ENCODE peak calls at places on chromosomes 4 and X, in eight cellular contexts. P is mammary epithelial cell, O is cardiac fibroblast, X is endothelial cell, B is progenitor cell of endocrine pancreas, G is AG10803, Z is left lung, N is heart right ventricle. C is an unnamed sample.

GRCh38 chr4:26931961-26932360 is 71.3 kb downstream of the STIM2 start:
- DNase-seq in P (no peak), O (no peak), X (no peak), B (no peak), G (peak), Z (no peak), N (no peak), C (no peak)

GRCh38 chr4:127965803-127966175 is 583 bp downstream of the ABHD18 start:
- DNase-seq in P (peak), O (peak), X (no peak), B (peak), G (peak), Z (peak), N (peak), C (no peak)

GRCh38 chr4:117135634-117136354 is 50.4 kb upstream of the TRAM1L1 start:
- DNase-seq in P (peak), O (no peak), X (no peak), B (no peak), G (no peak), Z (no peak), N (no peak), C (no peak)

GRCh38 chr4:52883707-52884669 is 21.9 kb downstream of the RASL11B start:
- DNase-seq in P (peak), O (no peak), X (no peak), B (no peak), G (no peak), Z (no peak), N (no peak), C (peak)

GRCh38 chr4:119897260-119897659 is 169.4 kb downstream of the MAD2L1 start:
- DNase-seq in P (no peak), O (no peak), X (no peak), B (no peak), G (no peak), Z (no peak), N (no peak), C (no peak)

GRCh38 chrX:14028473-14028872 is 1.2 kb downstream of the GEMIN8 start:
- DNase-seq in P (no peak), O (no peak), X (no peak), B (no peak), G (no peak), Z (no peak), N (no peak), C (no peak)

GRCh38 chr4:187480146-187481145 is 515.1 kb upstream of the ZFP42 start:
- DNase-seq in P (peak), O (peak), X (no peak), B (no peak), G (peak), Z (no peak), N (no peak), C (no peak)

GRCh38 chr4:848307-848691 is 22.4 kb upstream of the CPLX1 start:
- DNase-seq in P (no peak), O (no peak), X (no peak), B (no peak), G (no peak), Z (no peak), N (no peak), C (no peak)

GRCh38 chr4:74583066-74583700 is 138.2 kb downstream of the AREG start:
- DNase-seq in P (peak), O (peak), X (no peak), B (no peak), G (peak), Z (no peak), N (no peak), C (no peak)

DNA sequence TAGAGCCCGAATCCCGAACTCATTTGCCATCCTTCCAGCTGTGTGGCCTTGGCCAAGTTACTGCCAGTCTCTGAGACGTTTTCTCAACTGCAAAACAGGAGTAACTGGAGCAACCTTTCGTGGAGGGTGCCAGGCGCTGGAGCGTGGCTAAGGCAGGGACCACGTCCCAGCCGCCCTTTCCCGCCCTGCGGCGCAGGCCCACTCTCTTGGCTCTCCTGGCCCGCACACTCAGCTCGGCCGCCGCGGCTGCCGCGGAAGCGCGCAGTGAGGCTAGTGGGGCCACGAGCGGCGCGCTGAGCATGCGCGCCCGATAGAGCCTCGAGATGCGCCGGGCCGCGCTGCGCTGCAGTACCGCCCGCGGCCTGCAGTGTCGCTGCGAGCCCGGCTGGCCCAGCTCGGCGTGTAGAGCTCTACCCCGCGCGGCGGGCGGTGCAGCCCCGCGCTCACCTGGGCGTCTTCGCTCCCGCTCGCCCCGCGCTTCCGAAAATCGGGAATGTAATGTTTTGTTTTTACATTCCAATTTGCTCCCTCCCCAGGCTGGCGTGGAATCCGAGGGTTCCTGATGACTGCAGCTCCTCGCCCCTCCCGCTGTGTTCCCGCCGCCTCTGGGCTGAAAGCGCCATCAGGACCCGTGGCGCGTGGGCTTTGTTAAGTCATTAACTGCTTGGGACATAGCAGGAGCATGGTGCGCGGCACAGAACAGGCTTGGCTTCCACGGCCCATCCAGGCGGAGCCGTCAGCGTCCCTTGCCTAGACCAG is 4.0 kb upstream of the ZNF518B start:
- DNase-seq in P (peak), O (peak), X (peak), B (peak), G (peak), Z (peak), N (peak), C (peak)
- TF ChIP-seq CTCF in P (peak), O (peak), X (peak), B (peak), G (peak), Z (peak), N (peak), C (peak)

DNA sequence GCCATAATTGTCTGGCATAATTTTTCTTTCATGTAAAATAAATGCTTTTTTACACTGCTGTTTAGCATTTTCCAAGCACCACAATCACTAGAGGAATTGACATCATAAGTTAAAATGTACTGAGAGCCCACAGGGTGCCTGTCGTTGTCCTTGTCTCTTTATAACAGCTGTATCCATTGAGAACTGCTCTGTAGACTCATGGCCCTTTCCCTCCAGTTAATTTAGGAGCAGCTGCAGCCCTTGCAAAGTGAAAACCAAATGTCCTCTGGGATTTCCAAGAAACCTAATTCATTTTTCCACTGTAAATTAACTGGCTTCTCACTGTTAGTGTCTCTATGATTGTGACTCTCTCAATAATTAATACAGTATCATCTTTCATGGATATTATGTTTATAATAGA is 185.9 kb downstream of the SLC4A4 start:
- DNase-seq in P (no peak), O (no peak), X (no peak), B (no peak), G (no peak), Z (no peak), N (no peak), C (no peak)
- TF ChIP-seq CTCF in P (no peak), O (no peak), X (no peak), B (no peak), G (no peak), Z (no peak), N (no peak), C (no peak)

DNA sequence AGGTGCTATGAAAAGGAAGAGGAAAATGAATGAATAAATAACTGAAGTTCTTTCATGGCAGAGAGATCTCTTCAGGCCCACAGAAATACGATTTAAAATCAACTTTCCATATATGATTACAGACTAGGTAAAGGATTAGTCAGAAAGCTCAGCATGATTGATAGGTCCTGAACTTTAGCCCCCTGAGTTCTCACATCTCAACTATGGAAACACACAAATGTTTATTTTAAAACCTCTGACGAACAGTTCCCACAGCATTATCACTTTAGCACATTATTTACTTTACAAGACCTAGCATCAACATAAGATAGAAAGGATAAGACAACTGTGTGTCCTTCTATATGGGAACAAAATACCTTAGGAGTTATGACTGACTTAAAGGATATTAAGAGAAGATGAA is 104.4 kb downstream of the CORIN start:
- DNase-seq in P (no peak), O (no peak), X (no peak), B (no peak), G (no peak), Z (no peak), N (no peak), C (no peak)
- TF ChIP-seq CTCF in P (no peak), O (no peak), X (no peak), B (no peak), G (no peak), Z (no peak), N (no peak), C (no peak)

GRCh38 chrX:94302446-94302845 is 628.4 kb downstream of the FAM133A start:
- DNase-seq in P (no peak), O (no peak), X (no peak), B (no peak), G (no peak), Z (no peak), N (no peak), C (no peak)
- TF ChIP-seq CTCF in P (no peak), O (no peak), X (no peak), B (no peak), G (no peak), Z (no peak), N (no peak), C (no peak)

GRCh38 chrX:151517421-151517820 is 46.1 kb upstream of the PASD1 start:
- DNase-seq in P (no peak), O (no peak), X (no peak), B (no peak), G (no peak), Z (no peak), N (no peak), C (no peak)

GRCh38 chrX:151515233-151515632 is 48.2 kb upstream of the PASD1 start:
- DNase-seq in P (no peak), O (no peak), X (no peak), B (no peak), G (no peak), Z (no peak), N (no peak), C (no peak)

GRCh38 chrX:151513472-151513871 is 50.0 kb upstream of the PASD1 start:
- DNase-seq in P (no peak), O (no peak), X (no peak), B (no peak), G (no peak), Z (no peak), N (no peak), C (no peak)

GRCh38 chrX:151516538-151517187 is 46.8 kb upstream of the PASD1 start:
- DNase-seq in P (no peak), O (no peak), X (no peak), B (no peak), G (no peak), Z (no peak), N (no peak), C (no peak)
- TF ChIP-seq CTCF in P (no peak), O (no peak), X (no peak), B (no peak), G (no peak), Z (no peak), N (no peak), C (no peak)

DNA sequence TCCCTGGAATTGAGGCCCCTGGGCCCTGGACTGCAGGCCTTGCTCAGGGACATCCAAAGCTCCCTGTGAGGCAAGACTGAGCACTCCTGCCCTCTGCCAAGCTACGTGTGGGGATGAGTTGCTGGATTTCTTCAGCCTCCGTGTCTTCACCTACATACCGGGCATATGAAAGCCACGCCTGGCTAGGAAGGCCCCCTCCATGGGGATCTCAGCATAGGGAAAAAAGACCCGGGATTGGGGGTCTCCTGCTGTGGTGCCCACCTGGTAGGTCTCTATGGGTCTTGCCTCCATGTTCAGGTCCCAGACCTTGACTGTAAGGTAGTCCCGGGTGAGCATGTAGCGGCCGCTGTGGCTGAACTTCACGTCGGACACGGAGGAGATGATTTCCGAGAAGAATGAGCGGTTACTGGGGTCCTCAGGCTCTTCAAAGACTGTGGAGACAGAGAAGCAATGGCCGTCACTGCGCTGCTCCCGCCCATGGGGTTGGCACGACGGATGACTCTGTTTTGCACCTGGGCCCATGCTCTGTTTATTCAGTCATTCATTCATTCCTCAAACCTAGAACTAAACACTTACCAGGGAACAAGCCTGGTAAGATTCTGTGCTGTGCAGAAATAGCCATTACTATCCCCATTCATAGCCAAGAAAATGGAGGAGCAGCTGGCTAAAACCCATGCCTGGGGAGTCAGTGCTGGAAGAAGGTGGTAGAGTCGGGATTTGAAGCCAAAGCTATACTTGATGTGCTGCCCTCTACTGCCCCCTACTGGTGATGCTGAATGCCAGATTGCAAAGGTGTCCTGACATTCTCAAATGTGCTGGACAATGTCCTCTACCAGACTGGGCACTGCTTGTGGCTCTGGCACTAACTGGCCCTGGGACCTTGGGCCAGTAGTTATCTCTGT is 63.9 kb downstream of the WFS1 start:
- DNase-seq in P (no peak), O (peak), X (no peak), B (no peak), G (no peak), Z (no peak), N (no peak), C (no peak)
- TF ChIP-seq CTCF in P (peak), O (peak), X (peak), B (peak), G (peak), Z (peak), N (peak), C (peak)

GRCh38 chr4:7322166-7322991 is 112.4 kb downstream of the PSAPL1 start:
- DNase-seq in P (no peak), O (no peak), X (no peak), B (no peak), G (no peak), Z (no peak), N (no peak), C (no peak)
- TF ChIP-seq CTCF in P (no peak), O (no peak), X (no peak), B (no peak), G (no peak), Z (no peak), N (no peak), C (no peak)

GRCh38 chrX:151004085-151004484 is 20.9 kb downstream of the HMGB3 start:
- DNase-seq in P (no peak), O (peak), X (no peak), B (no peak), G (peak), Z (no peak), N (no peak), C (no peak)

GRCh38 chrX:151000901-151001301 is 17.8 kb downstream of the HMGB3 start:
- DNase-seq in P (no peak), O (no peak), X (no peak), B (no peak), G (peak), Z (no peak), N (no peak), C (no peak)

GRCh38 chrX:151009582-151009981 is 26.4 kb downstream of the HMGB3 start:
- DNase-seq in P (no peak), O (no peak), X (no peak), B (no peak), G (no peak), Z (no peak), N (no peak), C (no peak)

DNA sequence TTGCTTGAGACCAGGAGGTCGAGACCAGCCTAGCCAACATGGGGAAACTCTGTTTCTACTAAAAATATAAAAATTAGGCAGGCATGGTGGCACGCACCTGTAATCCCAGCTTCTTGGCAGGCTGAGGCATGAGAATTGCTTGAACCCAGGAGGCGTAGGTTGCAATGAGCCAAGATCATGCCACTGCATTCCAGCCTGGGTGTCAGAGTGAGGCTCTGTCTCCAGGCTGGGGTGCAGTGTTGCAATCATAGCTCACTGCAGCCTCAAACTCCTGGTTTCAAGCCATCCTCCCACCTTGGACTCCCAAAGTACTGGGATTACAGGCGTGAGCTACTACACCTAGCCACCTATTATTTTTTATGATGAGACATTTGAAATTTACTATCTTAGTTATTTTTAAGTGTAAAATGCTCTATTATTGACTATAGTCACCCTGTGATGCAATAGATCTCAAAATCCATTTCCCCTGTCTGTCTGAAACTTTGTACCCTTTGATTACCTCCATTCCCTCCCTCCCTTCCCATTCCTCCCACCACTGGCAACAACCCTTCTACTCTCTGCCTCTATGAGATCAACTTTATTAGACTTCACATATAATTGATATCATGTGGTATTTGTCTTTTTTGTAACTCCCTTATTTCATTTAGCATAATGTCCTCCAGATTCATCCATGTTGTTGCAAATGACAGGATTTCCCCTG is 23.4 kb downstream of the HMGB3 start:
- DNase-seq in P (no peak), O (no peak), X (no peak), B (no peak), G (no peak), Z (no peak), N (no peak), C (no peak)
- TF ChIP-seq CTCF in P (no peak), O (no peak), X (no peak), B (no peak), G (no peak), Z (no peak), N (no peak), C (no peak)

DNA sequence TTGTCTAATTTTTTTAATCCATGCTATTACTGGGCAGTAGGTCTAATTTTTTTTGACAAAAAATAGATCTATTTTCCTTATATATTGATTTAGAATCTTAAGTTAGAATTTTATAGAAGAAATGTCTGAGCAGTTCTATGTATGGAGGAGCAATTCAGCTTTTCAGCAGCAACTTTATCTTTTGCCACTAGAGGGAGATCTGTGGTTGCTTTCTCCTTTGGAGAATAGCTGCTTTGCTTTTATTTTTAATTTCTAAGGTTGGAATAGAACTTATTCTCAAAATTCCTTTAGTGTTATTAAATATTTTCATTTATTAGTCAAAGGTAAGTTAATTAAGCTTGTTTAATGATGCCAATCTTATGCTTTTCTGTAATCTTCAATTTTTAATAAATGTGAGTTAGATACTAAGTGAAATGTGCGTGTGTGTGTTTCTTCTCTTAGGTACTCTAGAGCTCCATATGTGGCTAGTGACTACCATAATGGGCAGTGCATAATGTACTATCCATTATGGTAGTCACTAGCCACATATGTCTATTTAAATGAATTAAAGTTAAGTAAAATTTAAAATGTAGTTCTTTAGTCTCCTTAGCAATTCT is 29.3 kb downstream of the FAM199X start:
- DNase-seq in P (peak), O (peak), X (no peak), B (no peak), G (peak), Z (no peak), N (no peak), C (no peak)
- TF ChIP-seq CTCF in P (peak), O (peak), X (peak), B (peak), G (peak), Z (peak), N (peak), C (peak)